ENCODE peak calls at places on chromosomes 3 and 15, in five cellular contexts. F is MCF 10A, X is endodermal cell, Q is mammary epithelial cell, T is AG04449. A is an unnamed sample.

GRCh38 chr3:50624634-50625033 is 7.7 kb downstream of the MAPKAPK3 start:
- DNase-seq in F (peak; percentile 34), X (peak; percentile 77), Q (peak; percentile 63), T (no peak), A (no peak)

GRCh38 chr3:64838150-64838735 is 150.4 kb upstream of the ADAMTS9 start:
- DNase-seq in F (no peak), X (no peak), Q (no peak), T (no peak), A (no peak)

GRCh38 chr3:127757979-127758378 is 64.3 kb downstream of the MGLL start:
- DNase-seq in F (no peak), X (no peak), Q (no peak), T (no peak), A (no peak)

GRCh38 chr15:80159811-80160569 is 7.2 kb downstream of the FAH start:
- DNase-seq in T (no peak), Q (no peak), F (no peak), X (no peak), A (peak; percentile 19)

GRCh38 chr3:85875589-85875988 is 916.8 kb downstream of the CADM2 start:
- DNase-seq in F (no peak), T (no peak), X (no peak), Q (no peak), A (no peak)

GRCh38 chr3:64595253-64595694 is 92.5 kb downstream of the ADAMTS9 start:
- DNase-seq in X (no peak), Q (peak; percentile 91), F (peak; percentile 69), T (peak; percentile 19), A (peak; percentile 96)

GRCh38 chr3:188863999-188864406 is 307.8 kb upstream of the TPRG1 start:
- DNase-seq in T (peak; percentile 71), Q (no peak), X (no peak), F (no peak), A (peak; percentile 72)

GRCh38 chr15:83581381-83581780 is 72.5 kb upstream of the ADAMTSL3 start:
- DNase-seq in Q (peak; percentile 37), T (no peak), F (no peak), X (no peak), A (peak; percentile 1)

GRCh38 chr3:42498034-42498433 is 4.4 kb upstream of the VIPR1 start:
- DNase-seq in Q (no peak), T (no peak), F (no peak), X (peak; percentile 39), A (no peak)

GRCh38 chr3:18559323-18559972 is 134.3 kb upstream of the SATB1 start:
- DNase-seq in F (peak; percentile 72), X (peak; percentile 80), Q (peak; percentile 47), T (no peak), A (peak; percentile 30)